ENCODE peak calls at places on chromosome 10, in seven cellular contexts. Z is IMR-90, Y is ovary, W is neuronal stem cell, G is uterus, K is heart left ventricle, N is heart right ventricle. O is an unnamed sample.

GRCh38 chr10:72753760-72754231 is 61.9 kb downstream of the MCU start:
- DNase-seq in Z (no peak), Y (no peak), W (no peak), G (no peak), K (no peak), N (no peak), O (no peak)

GRCh38 chr10:73262105-73262730 is 9.8 kb upstream of the MRPS16 start:
- DNase-seq in Z (peak; percentile 74), Y (no peak), W (no peak), G (no peak), K (no peak), N (no peak), O (no peak)

GRCh38 chr10:128017825-128018224 is 108.4 kb downstream of the MKI67 start:
- DNase-seq in Z (no peak), Y (no peak), W (no peak), G (no peak), K (no peak), N (no peak), O (no peak)

GRCh38 chr10:100827819-100828743 is 82.7 kb downstream of the PAX2 start:
- DNase-seq in Z (no peak), Y (peak; percentile 32), W (peak; percentile 62), G (no peak), K (no peak), N (peak; percentile 35), O (peak; percentile 55)

GRCh38 chr10:29636178-29636577 is 1.4 kb upstream of the SVIL start:
- DNase-seq in Z (peak; percentile 68), Y (no peak), W (no peak), G (no peak), K (no peak), N (no peak), O (no peak)

GRCh38 chr10:94049911-94050310 is 56.2 kb downstream of the PLCE1 start:
- DNase-seq in Z (no peak), Y (no peak), W (no peak), G (no peak), K (no peak), N (no peak), O (no peak)

GRCh38 chr10:88409236-88409635 is 173.9 kb downstream of the RNLS start:
- DNase-seq in Z (peak; percentile 41), Y (no peak), W (no peak), G (no peak), K (no peak), N (no peak), O (no peak)

GRCh38 chr10:127535802-127536515 is 13.2 kb upstream of the NPS start:
- DNase-seq in Z (no peak), Y (no peak), W (no peak), G (no peak), K (no peak), N (no peak), O (no peak)

GRCh38 chr10:773562-774161 is 84.2 kb upstream of the DIP2C start:
- DNase-seq in Z (no peak), Y (no peak), W (no peak), G (no peak), K (peak; percentile 18), N (no peak), O (no peak)

GRCh38 chr10:102540023-102540422 is 36.3 kb downstream of the SUFU start:
- DNase-seq in Z (peak; percentile 30), Y (no peak), W (no peak), G (no peak), K (no peak), N (no peak), O (no peak)

GRCh38 chr10:44380829-44381600 is 3.9 kb downstream of the CXCL12 start:
- DNase-seq in Z (no peak), Y (no peak), W (no peak), G (peak; percentile 15), K (no peak), N (no peak), O (peak; percentile 20)

GRCh38 chr10:76576276-76576962 is 1061.2 kb downstream of the KCNMA1 start:
- DNase-seq in Z (peak; percentile 76), Y (no peak), W (no peak), G (no peak), K (peak; percentile 65), N (peak; percentile 27), O (no peak)

GRCh38 chr10:22319559-22320558 is 1.0 kb upstream of the BMI1 start:
- DNase-seq in Z (no peak), Y (no peak), W (peak; percentile 55), G (no peak), K (no peak), N (no peak), O (no peak)
- H3K27ac ChIP-seq in Z (no peak overlapping the region), Y (no peak overlapping the region), W (no peak overlapping the region), G (peak overlapping the region; percentile 51), K (peak overlapping the region; percentile 96), N (peak overlapping the region; percentile 95), O (peak overlapping the region; percentile 69)

GRCh38 chr10:86671985-86672710 is 3.8 kb downstream of the LDB3 start:
- DNase-seq in Z (peak; percentile 25), Y (peak; percentile 73), W (no peak), G (peak; percentile 59), K (peak; percentile 88), N (peak; percentile 79), O (no peak)

GRCh38 chr10:86674912-86675311 is 6.6 kb downstream of the LDB3 start:
- DNase-seq in Z (no peak), Y (no peak), W (no peak), G (no peak), K (peak; percentile 50), N (no peak), O (no peak)

GRCh38 chr10:86671419-86671818 is 3.1 kb downstream of the LDB3 start:
- DNase-seq in Z (no peak), Y (no peak), W (no peak), G (no peak), K (peak; percentile 56), N (no peak), O (no peak)

GRCh38 chr10:86673216-86673826 is 5.0 kb downstream of the LDB3 start:
- DNase-seq in Z (no peak), Y (no peak), W (no peak), G (no peak), K (no peak), N (no peak), O (no peak)

DNA sequence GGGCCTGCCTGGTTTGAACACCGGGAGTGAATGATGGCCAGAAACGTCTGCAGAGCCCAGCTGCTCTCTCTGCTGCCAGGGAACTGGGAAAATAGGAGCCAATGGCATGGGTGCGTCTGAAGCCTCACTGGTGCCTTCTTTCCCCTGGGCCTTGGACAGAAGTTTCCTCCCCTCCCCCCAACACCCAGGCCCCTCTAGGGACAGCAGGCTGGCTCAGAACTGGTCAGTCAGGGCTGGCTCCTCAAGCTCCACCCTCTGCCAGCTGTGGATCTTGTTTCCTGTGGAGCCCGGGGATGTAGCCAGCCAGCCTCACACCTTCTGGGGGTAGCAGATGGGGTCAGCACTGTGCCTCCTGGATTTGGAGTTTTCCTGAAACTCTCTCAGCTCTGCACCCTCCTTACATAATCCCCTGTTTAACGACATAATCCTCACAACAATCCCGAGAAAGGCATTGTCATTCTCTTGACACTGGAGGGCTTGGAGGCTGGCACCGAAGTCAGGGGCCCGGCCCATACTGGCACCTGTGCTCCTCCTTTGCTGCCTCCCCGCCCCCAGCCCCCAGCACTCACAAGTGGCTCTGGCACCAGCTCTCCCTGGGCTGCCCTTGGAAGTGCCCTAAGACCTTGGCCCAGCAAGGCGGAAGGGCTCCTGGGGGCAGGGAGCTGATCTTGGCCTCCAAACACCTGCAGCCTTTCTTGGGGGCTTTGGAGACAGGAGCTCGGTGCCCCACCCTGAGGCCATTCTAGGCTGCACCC is 5.7 kb downstream of the LDB3 start:
- DNase-seq in Z (no peak), Y (no peak), W (no peak), G (no peak), K (peak; percentile 69), N (peak; percentile 70), O (peak; percentile 79)
- H3K4me1 ChIP-seq in Z (peaks cover 28% of the 10 kb centered on the region), Y (peaks cover 32% of the 10 kb centered on the region), W (peaks cover 19% of the 10 kb centered on the region), G (no peaks in the 10 kb centered on the region), K (peaks cover 2% of the 10 kb centered on the region), N (peaks cover 11% of the 10 kb centered on the region), O (no peaks in the 10 kb centered on the region)

GRCh38 chr10:85959239-85959638 is 407.4 kb downstream of the GRID1 start:
- DNase-seq in Z (no peak), Y (no peak), W (no peak), G (no peak), K (no peak), N (no peak), O (no peak)
- H3K27ac ChIP-seq in Z (no peak overlapping the region), Y (no peak overlapping the region), W (no peak overlapping the region), G (no peak overlapping the region), K (no peak overlapping the region), N (no peak overlapping the region), O (no peak overlapping the region)

GRCh38 chr10:59323036-59323459 is 39.3 kb downstream of the FAM13C start:
- DNase-seq in Z (peak; percentile 16), Y (no peak), W (no peak), G (no peak), K (no peak), N (no peak), O (no peak)
- H3K4me1 ChIP-seq in Z (peaks cover 5% of the 10 kb centered on the region), Y (peaks cover 28% of the 10 kb centered on the region), W (peaks cover 2% of the 10 kb centered on the region), G (no peaks in the 10 kb centered on the region), K (no peaks in the 10 kb centered on the region), N (no peaks in the 10 kb centered on the region), O (peaks cover 3% of the 10 kb centered on the region)

DNA sequence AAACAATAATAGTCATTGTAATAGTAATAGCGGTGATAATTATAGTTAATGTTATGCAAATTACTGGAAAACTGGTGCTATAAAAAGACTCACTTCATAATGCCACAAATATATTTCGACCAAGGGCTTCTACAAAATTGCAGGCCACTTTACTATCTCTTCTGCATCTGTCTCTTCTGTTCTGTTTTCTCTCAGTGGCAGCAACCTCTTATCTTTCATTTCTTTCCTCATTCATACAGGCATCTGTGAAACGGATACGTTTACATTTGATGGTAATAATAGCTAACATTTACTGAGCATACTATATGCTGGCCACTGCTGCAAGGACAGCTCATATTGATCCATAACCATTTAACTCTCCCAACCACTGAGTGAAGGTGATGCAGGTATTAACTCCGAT is 537.4 kb upstream of the PFKP start:
- DNase-seq in Z (no peak), Y (no peak), W (no peak), G (no peak), K (no peak), N (no peak), O (no peak)
- H3K27ac ChIP-seq in Z (no peak overlapping the region), Y (no peak overlapping the region), W (no peak overlapping the region), G (no peak overlapping the region), K (no peak overlapping the region), N (no peak overlapping the region), O (no peak overlapping the region)